ENCODE peak calls at places on chromosomes 7 and 10, in ten cellular contexts. K, N, E, Y, F, W, G, X, J and I are unnamed samples.

GRCh38 chr10:43105119-43105792 is 28.4 kb downstream of the RET start:
- DNase-seq in F (no peak), K (peak), X (peak), G (peak), J (peak), E (peak), W (peak), N (peak), Y (peak), I (peak)

GRCh38 chr10:102704915-102705314 is 9.3 kb downstream of the ARL3 start:
- DNase-seq in W (no peak), G (no peak), E (no peak), N (no peak), Y (peak), X (no peak), F (no peak), J (peak), K (peak), I (no peak)

GRCh38 chr10:22086730-22087364 is 83.3 kb upstream of the DNAJC1 start:
- DNase-seq in K (peak), E (peak), J (peak), Y (peak), F (peak), N (peak), X (peak), G (no peak), W (peak), I (peak)

GRCh38 chr10:68144709-68145108 is 35.4 kb downstream of the MYPN start:
- DNase-seq in F (peak), N (no peak), E (no peak), X (no peak), G (no peak), Y (no peak), K (no peak), J (no peak), W (no peak), I (no peak)

GRCh38 chr10:130233426-130233825 is 97.2 kb downstream of the GLRX3 start:
- DNase-seq in N (no peak), W (no peak), J (no peak), E (no peak), Y (no peak), X (no peak), F (no peak), K (no peak), G (no peak), I (no peak)

GRCh38 chr10:121754667-121755066 is 156.4 kb upstream of the FGFR2 start:
- DNase-seq in X (no peak), N (no peak), J (no peak), E (no peak), K (peak), Y (peak), F (no peak), G (no peak), W (no peak), I (no peak)

GRCh38 chr10:110448682-110449418 is 48.9 kb upstream of the DUSP5 start:
- DNase-seq in W (no peak), E (no peak), X (no peak), F (no peak), G (no peak), J (no peak), N (no peak), Y (no peak), K (no peak), I (no peak)

GRCh38 chr10:52776471-52776903 is 3.9 kb upstream of the MBL2 start:
- DNase-seq in W (no peak), F (no peak), E (no peak), J (no peak), Y (no peak), X (no peak), K (no peak), G (no peak), N (no peak), I (no peak)

GRCh38 chr10:79136227-79137005 is 67.7 kb downstream of the ZMIZ1 start:
- DNase-seq in F (no peak), N (no peak), G (no peak), Y (no peak), X (no peak), E (no peak), W (no peak), K (no peak), J (no peak), I (no peak)

GRCh38 chr7:29652611-29653010 is 89.0 kb downstream of the PRR15 start:
- DNase-seq in F (no peak), N (no peak), K (no peak), G (no peak), W (no peak), E (no peak), Y (no peak), J (no peak), X (no peak), I (no peak)

GRCh38 chr10:104546756-104547155 is 94.3 kb upstream of the SORCS3 start:
- DNase-seq in J (no peak), G (no peak), K (no peak), E (no peak), F (no peak), Y (no peak), N (no peak), W (no peak), X (no peak), I (no peak)

GRCh38 chr7:96075510-96076349 is 246.2 kb downstream of the SLC25A13 start:
- DNase-seq in F (no peak), W (peak), J (peak), E (peak), K (peak), X (peak), G (peak), Y (peak), N (peak), I (peak)

GRCh38 chr7:53101026-53101425 is 65.6 kb downstream of the POM121L12 start:
- DNase-seq in J (no peak), G (no peak), X (no peak), Y (no peak), W (no peak), K (no peak), E (no peak), N (no peak), F (no peak), I (no peak)

GRCh38 chr7:103651558-103651957 is 205.6 kb upstream of the SLC26A5 start:
- DNase-seq in G (no peak), N (no peak), X (no peak), W (no peak), E (no peak), J (no peak), Y (no peak), F (no peak), K (no peak), I (no peak)

GRCh38 chr10:67076175-67076574 is 150.3 kb downstream of the LRRTM3 start:
- DNase-seq in X (no peak), E (no peak), Y (no peak), K (no peak), G (no peak), F (no peak), N (no peak), W (no peak), J (no peak), I (no peak)

GRCh38 chr7:91512958-91513357 is 248.7 kb downstream of the FZD1 start:
- DNase-seq in N (no peak), E (no peak), F (no peak), G (no peak), J (no peak), Y (peak), W (no peak), K (peak), X (no peak), I (no peak)

GRCh38 chr10:96512997-96513685 is 585 bp downstream of the TLL2 start:
- DNase-seq in X (no peak), G (no peak), E (peak), Y (peak), N (no peak), K (peak), F (no peak), W (peak), J (no peak), I (no peak)

GRCh38 chr7:136502162-136502561 is 366.3 kb upstream of the CHRM2 start:
- DNase-seq in E (no peak), J (no peak), W (no peak), K (peak), F (no peak), N (no peak), X (no peak), G (no peak), Y (no peak), I (no peak)

GRCh38 chr10:5404188-5405041 is at the start of gene TUBAL3:
- DNase-seq in E (no peak), W (no peak), K (no peak), G (no peak), N (no peak), J (no peak), X (no peak), Y (no peak), F (no peak), I (no peak)

GRCh38 chr7:75842836-75843446 is 29.3 kb upstream of the CCL24 start:
- DNase-seq in K (peak), G (peak), N (no peak), J (peak), Y (peak), F (peak), X (no peak), W (no peak), E (peak), I (no peak)

GRCh38 chr7:140656548-140657515 is 15.9 kb upstream of the ADCK2 start:
- DNase-seq in W (peak), Y (no peak), J (peak), G (peak), K (no peak), F (no peak), X (no peak), E (peak), N (no peak), I (no peak)

GRCh38 chr7:45663167-45663921 is 89.2 kb downstream of the ADCY1 start:
- DNase-seq in W (no peak), F (no peak), X (no peak), K (peak), N (peak), J (peak), Y (peak), E (no peak), G (peak), I (no peak)

GRCh38 chr7:84792232-84792882 is 394.5 kb downstream of the SEMA3D start:
- DNase-seq in E (no peak), Y (peak), F (no peak), G (no peak), J (no peak), N (no peak), X (no peak), K (peak), W (no peak), I (no peak)

GRCh38 chr10:88186335-88186734 is 322.9 kb downstream of the PTEN start:
- DNase-seq in N (no peak), J (peak), G (no peak), X (no peak), K (peak), F (no peak), W (no peak), E (peak), Y (peak), I (no peak)

GRCh38 chr7:33794419-33794818 is 110.9 kb upstream of the BMPER start:
- DNase-seq in N (no peak), F (no peak), W (no peak), X (no peak), J (no peak), K (no peak), G (no peak), Y (no peak), E (no peak), I (no peak)

GRCh38 chr7:143285454-143285756 is 647 bp downstream of the TMEM139 start:
- DNase-seq in J (no peak), G (no peak), E (no peak), N (no peak), F (no peak), X (no peak), K (no peak), Y (no peak), W (peak), I (no peak)

GRCh38 chr10:21175797-21176196 is 278.7 kb upstream of the NEBL start:
- DNase-seq in G (no peak), Y (no peak), X (no peak), W (no peak), E (no peak), F (no peak), N (no peak), K (no peak), J (no peak), I (no peak)

GRCh38 chr10:88541116-88541626 is 41.9 kb downstream of the RNLS start:
- DNase-seq in E (peak), Y (peak), X (no peak), N (no peak), W (no peak), F (no peak), J (no peak), G (no peak), K (peak), I (no peak)

GRCh38 chr10:72074413-72075183 is 13.8 kb downstream of the SPOCK2 start:
- DNase-seq in F (no peak), X (no peak), K (no peak), W (peak), G (no peak), Y (no peak), N (no peak), E (no peak), J (no peak), I (no peak)

GRCh38 chr7:151061241-151062110 is 2.1 kb downstream of the SLC4A2 start:
- DNase-seq in X (no peak), J (no peak), N (peak), Y (no peak), K (no peak), W (no peak), G (no peak), F (no peak), E (no peak), I (no peak)

GRCh38 chr10:70223728-70224127 is 9.5 kb downstream of the PPA1 start:
- DNase-seq in F (no peak), J (no peak), Y (no peak), X (no peak), K (peak), E (peak), W (no peak), N (no peak), G (no peak), I (no peak)

GRCh38 chr10:8092428-8092827 is 37.9 kb downstream of the GATA3 start:
- DNase-seq in Y (no peak), X (no peak), W (no peak), J (no peak), E (no peak), N (no peak), K (no peak), F (no peak), G (no peak), I (no peak)

GRCh38 chr7:155897758-155898386 is 85.6 kb upstream of the SHH start:
- DNase-seq in W (no peak), Y (no peak), N (no peak), E (no peak), K (no peak), J (no peak), G (no peak), X (no peak), F (no peak), I (no peak)

GRCh38 chr7:3333861-3334260 is 32.8 kb downstream of the SDK1 start:
- DNase-seq in N (no peak), K (no peak), E (no peak), J (no peak), W (no peak), G (no peak), Y (no peak), F (no peak), X (no peak), I (no peak)

GRCh38 chr7:100407285-100408180 is 21.0 kb downstream of the ZCWPW1 start:
- DNase-seq in E (peak), N (no peak), K (peak), J (peak), G (peak), W (no peak), Y (peak), F (peak), X (no peak), I (peak)

GRCh38 chr10:100359030-100359432 is 12.0 kb downstream of the SCD start:
- DNase-seq in N (no peak), Y (no peak), K (no peak), J (no peak), E (no peak), F (no peak), G (no peak), W (no peak), X (no peak), I (no peak)

GRCh38 chr7:479948-480499 is 39.6 kb downstream of the PDGFA start:
- DNase-seq in Y (no peak), F (no peak), G (no peak), J (no peak), W (peak), E (no peak), X (no peak), K (no peak), N (peak), I (peak)

GRCh38 chr10:65032867-65033769 is 1511.9 kb downstream of the REEP3 start:
- DNase-seq in X (no peak), J (no peak), Y (no peak), W (no peak), K (no peak), E (no peak), G (no peak), N (no peak), F (no peak), I (no peak)

GRCh38 chr10:115525141-115525540 is 432.0 kb downstream of the ATRNL1 start:
- DNase-seq in E (no peak), X (no peak), G (no peak), F (no peak), N (no peak), Y (no peak), K (no peak), W (no peak), J (no peak), I (no peak)

DNA sequence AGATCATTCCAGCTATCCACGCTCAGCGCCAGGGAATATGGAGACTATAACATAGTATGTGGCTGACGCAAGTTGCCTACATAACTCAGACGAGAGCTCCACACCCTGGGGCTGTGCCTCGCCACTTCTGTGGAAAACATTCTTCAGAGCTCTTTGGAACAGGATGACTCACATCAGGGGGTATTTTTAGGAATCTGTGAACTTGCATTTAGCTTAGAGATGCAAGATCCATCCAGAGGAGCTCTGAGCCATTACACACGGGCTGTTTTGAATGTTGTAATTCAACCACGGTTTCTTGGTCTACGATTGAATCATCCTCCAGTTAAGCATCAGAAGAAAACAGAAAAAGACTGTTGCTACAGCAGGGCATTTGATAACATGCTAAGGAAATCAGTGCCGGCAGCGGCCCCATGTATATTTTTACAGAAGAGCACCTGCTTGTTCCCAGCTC is 481.4 kb upstream of the AKR1E2 start:
- DNase-seq in Y (peak), G (no peak), E (peak), X (no peak), J (peak), K (peak), F (peak), W (peak), N (no peak), I (peak)
- TF ChIP-seq CTCF in Y (peak), G (no peak), E (peak), X (no peak), J (peak), K (peak), F (no peak), W (peak), N (no peak), I (no peak)

GRCh38 chr10:119306514-119306951 is 99.2 kb downstream of the GRK5 start:
- DNase-seq in X (no peak), F (no peak), W (peak), G (peak), N (peak), Y (no peak), J (no peak), K (peak), E (no peak), I (no peak)
- TF ChIP-seq CTCF in X (no peak), F (no peak), W (peak), G (peak), N (no peak), Y (peak), J (peak), K (no peak), E (no peak), I (no peak)

DNA sequence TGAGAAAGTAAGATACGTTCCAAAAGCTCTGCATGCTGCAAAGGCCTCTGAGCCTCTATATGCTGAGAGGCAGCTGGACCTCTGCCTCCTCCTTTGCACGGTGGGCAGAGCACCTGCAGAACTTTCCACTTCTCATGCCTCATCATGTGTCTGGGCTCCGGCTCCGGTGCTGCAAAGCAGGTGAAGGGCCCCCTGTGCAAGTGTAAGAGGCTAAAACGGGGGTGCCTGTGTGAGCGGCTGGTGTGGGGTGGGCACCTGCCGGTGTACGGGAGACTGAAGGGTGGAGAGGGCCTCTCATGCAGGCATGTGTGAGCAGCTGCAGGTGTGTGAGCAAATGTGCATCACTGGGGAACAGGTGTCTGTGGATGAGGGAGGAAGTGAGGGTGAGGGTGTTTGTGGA is 121.0 kb downstream of the KCNMA1 start:
- DNase-seq in Y (no peak), F (no peak), E (no peak), W (no peak), K (no peak), N (no peak), J (no peak), G (no peak), X (no peak), I (no peak)
- TF ChIP-seq CTCF in Y (no peak), F (no peak), E (no peak), W (no peak), K (no peak), N (no peak), J (no peak), G (no peak), X (no peak), I (no peak)

DNA sequence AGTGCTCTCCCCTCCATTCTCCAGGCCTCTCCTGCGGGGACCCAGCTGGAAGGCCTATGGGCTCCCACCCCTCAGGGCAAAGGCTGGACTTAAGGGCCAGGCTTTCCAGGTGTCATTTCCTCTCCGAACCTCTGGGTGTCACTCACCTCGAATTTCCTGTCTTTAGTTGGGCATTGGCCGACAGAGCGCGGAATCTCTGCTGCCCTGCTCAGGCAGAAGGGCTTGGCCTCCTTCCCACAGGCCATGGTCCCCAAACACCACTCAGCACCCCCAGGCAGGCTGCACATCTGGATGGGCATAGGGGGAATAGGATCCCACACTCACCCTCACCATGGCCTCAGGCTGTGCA is 212.9 kb downstream of the CCSER2 start:
- DNase-seq in X (no peak), N (peak), F (no peak), K (no peak), E (no peak), Y (no peak), W (no peak), J (no peak), G (no peak), I (no peak)
- TF ChIP-seq CTCF in X (no peak), N (peak), F (no peak), K (no peak), E (no peak), Y (no peak), W (no peak), J (no peak), G (no peak), I (no peak)

GRCh38 chr10:118102116-118102515 is 55.4 kb upstream of the RAB11FIP2 start:
- DNase-seq in G (no peak), W (no peak), K (peak), J (no peak), Y (no peak), E (no peak), X (no peak), N (no peak), F (no peak), I (no peak)
- TF ChIP-seq CTCF in G (no peak), W (no peak), K (no peak), J (no peak), Y (no peak), E (no peak), X (no peak), N (no peak), F (no peak), I (no peak)

GRCh38 chr7:40329601-40330153 is 194.9 kb downstream of the SUGCT start:
- DNase-seq in G (peak), E (peak), J (peak), K (peak), Y (peak), X (no peak), N (no peak), F (peak), W (no peak), I (no peak)
- TF ChIP-seq CTCF in G (peak), E (peak), J (peak), K (peak), Y (peak), X (peak), N (peak), F (peak), W (peak), I (peak)

GRCh38 chr10:26728957-26729356 is 31.5 kb downstream of the PDSS1 start:
- DNase-seq in Y (no peak), W (no peak), G (no peak), N (no peak), E (no peak), K (no peak), F (no peak), X (no peak), J (no peak), I (no peak)
- TF ChIP-seq CTCF in Y (no peak), W (no peak), G (peak), N (no peak), E (no peak), K (no peak), F (peak), X (peak), J (peak), I (no peak)

GRCh38 chr7:116598278-116598677 is 73.4 kb downstream of the CAV1 start:
- DNase-seq in N (peak), G (no peak), W (no peak), K (no peak), J (no peak), X (no peak), E (no peak), F (no peak), Y (no peak), I (no peak)
- TF ChIP-seq CTCF in N (peak), G (peak), W (peak), K (no peak), J (peak), X (no peak), E (peak), F (no peak), Y (peak), I (peak)

GRCh38 chr7:124033093-124033806 is 383 bp upstream of the TMEM229A start:
- DNase-seq in N (peak), K (no peak), E (no peak), W (peak), G (peak), J (no peak), X (no peak), Y (no peak), F (no peak), I (peak)
- TF ChIP-seq CTCF in N (no peak), K (no peak), E (no peak), W (peak), G (no peak), J (no peak), X (no peak), Y (no peak), F (no peak), I (no peak)